ENCODE peak calls at places on chromosome 2, in seven cellular contexts. One of them, this sample, is unnamed.

GRCh38 chr2:127681288-127681771 is 6.0 kb upstream of the LIMS2 start:
- DNase-seq in A549: no peak
- DNase-seq in HEK293T: no peak
- DNase-seq in BE2C: no peak
- DNase-seq in effector CD4-positive, alpha-beta T cell: no peak
- DNase-seq in endothelial cell: no peak
- DNase-seq in pulmonary artery endothelial cell: no peak
- DNase-seq in this sample: no peak

GRCh38 chr2:62596061-62596658 is 90.2 kb upstream of the TMEM17 start:
- DNase-seq in A549: no peak
- DNase-seq in HEK293T: no peak
- DNase-seq in BE2C: no peak
- DNase-seq in effector CD4-positive, alpha-beta T cell: no peak
- DNase-seq in endothelial cell: no peak
- DNase-seq in pulmonary artery endothelial cell: peak
- DNase-seq in this sample: peak

GRCh38 chr2:96359310-96359709 is 23.7 kb downstream of the NCAPH start:
- DNase-seq in A549: peak
- DNase-seq in HEK293T: no peak
- DNase-seq in BE2C: no peak
- DNase-seq in effector CD4-positive, alpha-beta T cell: peak
- DNase-seq in endothelial cell: no peak
- DNase-seq in pulmonary artery endothelial cell: no peak
- DNase-seq in this sample: no peak

GRCh38 chr2:90069290-90069894 is 1377.9 kb downstream of the RPIA start:
- DNase-seq in A549: peak
- DNase-seq in HEK293T: peak
- DNase-seq in BE2C: peak
- DNase-seq in effector CD4-positive, alpha-beta T cell: no peak
- DNase-seq in endothelial cell: peak
- DNase-seq in pulmonary artery endothelial cell: no peak
- DNase-seq in this sample: peak

GRCh38 chr2:131827481-131828163 is 299.9 kb downstream of the CCDC74A start:
- DNase-seq in A549: no peak
- DNase-seq in HEK293T: no peak
- DNase-seq in BE2C: no peak
- DNase-seq in effector CD4-positive, alpha-beta T cell: no peak
- DNase-seq in endothelial cell: no peak
- DNase-seq in pulmonary artery endothelial cell: no peak
- DNase-seq in this sample: no peak

GRCh38 chr2:182241936-182242335 is 184.9 kb downstream of the PDE1A start:
- DNase-seq in A549: no peak
- DNase-seq in HEK293T: no peak
- DNase-seq in BE2C: no peak
- DNase-seq in effector CD4-positive, alpha-beta T cell: no peak
- DNase-seq in endothelial cell: no peak
- DNase-seq in pulmonary artery endothelial cell: no peak
- DNase-seq in this sample: no peak

GRCh38 chr2:31150120-31150670 is 12.0 kb upstream of the GALNT14 start:
- DNase-seq in A549: no peak
- DNase-seq in HEK293T: no peak
- DNase-seq in BE2C: no peak
- DNase-seq in effector CD4-positive, alpha-beta T cell: no peak
- DNase-seq in endothelial cell: no peak
- DNase-seq in pulmonary artery endothelial cell: no peak
- DNase-seq in this sample: no peak

GRCh38 chr2:118774458-118775133 is 72.9 kb downstream of the EN1 start:
- DNase-seq in A549: peak
- DNase-seq in HEK293T: peak
- DNase-seq in BE2C: peak
- DNase-seq in effector CD4-positive, alpha-beta T cell: no peak
- DNase-seq in endothelial cell: peak
- DNase-seq in pulmonary artery endothelial cell: no peak
- DNase-seq in this sample: peak

GRCh38 chr2:71530246-71530986 is 77.1 kb downstream of the DYSF start:
- DNase-seq in A549: peak
- DNase-seq in HEK293T: peak
- DNase-seq in BE2C: no peak
- DNase-seq in effector CD4-positive, alpha-beta T cell: no peak
- DNase-seq in endothelial cell: peak
- DNase-seq in pulmonary artery endothelial cell: no peak
- DNase-seq in this sample: peak

GRCh38 chr2:66301073-66301766 is 133.7 kb upstream of the MEIS1 start:
- DNase-seq in A549: no peak
- DNase-seq in HEK293T: peak
- DNase-seq in BE2C: no peak
- DNase-seq in effector CD4-positive, alpha-beta T cell: no peak
- DNase-seq in endothelial cell: no peak
- DNase-seq in pulmonary artery endothelial cell: no peak
- DNase-seq in this sample: no peak

GRCh38 chr2:148658807-148659722 is 14.5 kb downstream of the EPC2 start:
- DNase-seq in A549: peak
- DNase-seq in HEK293T: no peak
- DNase-seq in BE2C: no peak
- DNase-seq in effector CD4-positive, alpha-beta T cell: no peak
- DNase-seq in endothelial cell: no peak
- DNase-seq in pulmonary artery endothelial cell: peak
- DNase-seq in this sample: peak

GRCh38 chr2:43387092-43388062 is 161.0 kb upstream of the ZFP36L2 start:
- DNase-seq in A549: no peak
- DNase-seq in HEK293T: no peak
- DNase-seq in BE2C: no peak
- DNase-seq in effector CD4-positive, alpha-beta T cell: no peak
- DNase-seq in endothelial cell: no peak
- DNase-seq in pulmonary artery endothelial cell: no peak
- DNase-seq in this sample: no peak

GRCh38 chr2:230974096-230974913 is 21.6 kb upstream of the SPATA3 start:
- DNase-seq in A549: no peak
- DNase-seq in HEK293T: no peak
- DNase-seq in BE2C: no peak
- DNase-seq in effector CD4-positive, alpha-beta T cell: peak
- DNase-seq in endothelial cell: no peak
- DNase-seq in pulmonary artery endothelial cell: no peak
- DNase-seq in this sample: peak

GRCh38 chr2:66509326-66509811 is 74.4 kb downstream of the MEIS1 start:
- DNase-seq in A549: no peak
- DNase-seq in HEK293T: no peak
- DNase-seq in BE2C: no peak
- DNase-seq in effector CD4-positive, alpha-beta T cell: no peak
- DNase-seq in endothelial cell: no peak
- DNase-seq in pulmonary artery endothelial cell: peak
- DNase-seq in this sample: no peak

GRCh38 chr2:66866331-66867037 is 431.6 kb downstream of the MEIS1 start:
- DNase-seq in A549: no peak
- DNase-seq in HEK293T: no peak
- DNase-seq in BE2C: no peak
- DNase-seq in effector CD4-positive, alpha-beta T cell: no peak
- DNase-seq in endothelial cell: no peak
- DNase-seq in pulmonary artery endothelial cell: no peak
- DNase-seq in this sample: peak

GRCh38 chr2:234764378-234764777 is 187.4 kb upstream of the SH3BP4 start:
- DNase-seq in A549: no peak
- DNase-seq in HEK293T: no peak
- DNase-seq in BE2C: no peak
- DNase-seq in effector CD4-positive, alpha-beta T cell: no peak
- DNase-seq in endothelial cell: no peak
- DNase-seq in pulmonary artery endothelial cell: no peak
- DNase-seq in this sample: no peak

GRCh38 chr2:65070856-65071255 is 14.6 kb downstream of the CEP68 start:
- DNase-seq in A549: no peak
- DNase-seq in HEK293T: no peak
- DNase-seq in BE2C: no peak
- DNase-seq in effector CD4-positive, alpha-beta T cell: no peak
- DNase-seq in endothelial cell: no peak
- DNase-seq in pulmonary artery endothelial cell: no peak
- DNase-seq in this sample: no peak

GRCh38 chr2:9407363-9407811 is 15.9 kb downstream of the ITGB1BP1 start:
- DNase-seq in A549: no peak
- DNase-seq in HEK293T: no peak
- DNase-seq in BE2C: no peak
- DNase-seq in effector CD4-positive, alpha-beta T cell: no peak
- DNase-seq in endothelial cell: no peak
- DNase-seq in pulmonary artery endothelial cell: no peak
- DNase-seq in this sample: no peak

GRCh38 chr2:196696423-196697073 is 57.0 kb downstream of the CCDC150 start:
- DNase-seq in A549: peak
- DNase-seq in HEK293T: peak
- DNase-seq in BE2C: peak
- DNase-seq in effector CD4-positive, alpha-beta T cell: no peak
- DNase-seq in endothelial cell: no peak
- DNase-seq in pulmonary artery endothelial cell: no peak
- DNase-seq in this sample: peak

GRCh38 chr2:173124441-173124840 is 48.8 kb downstream of the MAP3K20 start:
- DNase-seq in A549: no peak
- DNase-seq in HEK293T: no peak
- DNase-seq in BE2C: no peak
- DNase-seq in effector CD4-positive, alpha-beta T cell: no peak
- DNase-seq in endothelial cell: no peak
- DNase-seq in pulmonary artery endothelial cell: no peak
- DNase-seq in this sample: no peak

GRCh38 chr2:235827585-235827992 is 333.7 kb downstream of the AGAP1 start:
- DNase-seq in A549: peak
- DNase-seq in HEK293T: no peak
- DNase-seq in BE2C: no peak
- DNase-seq in effector CD4-positive, alpha-beta T cell: no peak
- DNase-seq in endothelial cell: no peak
- DNase-seq in pulmonary artery endothelial cell: no peak
- DNase-seq in this sample: no peak

GRCh38 chr2:71333619-71334018 is 2.0 kb downstream of the ZNF638 start:
- DNase-seq in A549: no peak
- DNase-seq in HEK293T: no peak
- DNase-seq in BE2C: no peak
- DNase-seq in effector CD4-positive, alpha-beta T cell: no peak
- DNase-seq in endothelial cell: no peak
- DNase-seq in pulmonary artery endothelial cell: no peak
- DNase-seq in this sample: no peak

This sample was measured in AG08395.